ENCODE peak calls at places on chromosomes 2 and 18, in five cellular contexts. One of them, this sample, is unnamed.

GRCh38 chr2:229815342-229815741 is 101.0 kb upstream of the DNER start:
- DNase-seq in AG04449: no peak
- DNase-seq in NCI-H460: no peak
- DNase-seq in neuronal stem cell: no peak
- DNase-seq in cerebellum: no peak
- DNase-seq in this sample: no peak

GRCh38 chr2:128568106-128568505 is 249.4 kb upstream of the HS6ST1 start:
- DNase-seq in AG04449: no peak
- DNase-seq in NCI-H460: no peak
- DNase-seq in neuronal stem cell: no peak
- DNase-seq in cerebellum: no peak
- DNase-seq in this sample: no peak

GRCh38 chr2:219278655-219279150 is 463 bp upstream of the DNAJB2 start:
- DNase-seq in AG04449: no peak
- DNase-seq in NCI-H460: no peak
- DNase-seq in neuronal stem cell: no peak
- DNase-seq in cerebellum: no peak
- DNase-seq in this sample: no peak

GRCh38 chr2:24702800-24703199 is 90.4 kb downstream of the PTRHD1 start:
- DNase-seq in AG04449: peak
- DNase-seq in NCI-H460: no peak
- DNase-seq in neuronal stem cell: no peak
- DNase-seq in cerebellum: no peak
- DNase-seq in this sample: no peak

GRCh38 chr2:217804786-217805678 is 197.8 kb downstream of the TNS1 start:
- DNase-seq in AG04449: no peak
- DNase-seq in NCI-H460: no peak
- DNase-seq in neuronal stem cell: no peak
- DNase-seq in cerebellum: no peak
- DNase-seq in this sample: no peak

GRCh38 chr18:27062802-27063201 is 122.3 kb downstream of the CHST9 start:
- DNase-seq in AG04449: no peak
- DNase-seq in NCI-H460: no peak
- DNase-seq in neuronal stem cell: no peak
- DNase-seq in cerebellum: no peak
- DNase-seq in this sample: no peak

GRCh38 chr2:208363485-208363884 is 43.1 kb upstream of the PTH2R start:
- DNase-seq in AG04449: peak
- DNase-seq in NCI-H460: no peak
- DNase-seq in neuronal stem cell: no peak
- DNase-seq in cerebellum: no peak
- DNase-seq in this sample: no peak

GRCh38 chr2:172404824-172405223 is 22.6 kb upstream of the ITGA6 start:
- DNase-seq in AG04449: peak
- DNase-seq in NCI-H460: no peak
- DNase-seq in neuronal stem cell: no peak
- DNase-seq in cerebellum: no peak
- DNase-seq in this sample: no peak

GRCh38 chr18:23599809-23600208 is 13.5 kb upstream of the NPC1 start:
- DNase-seq in AG04449: no peak
- DNase-seq in NCI-H460: no peak
- DNase-seq in neuronal stem cell: no peak
- DNase-seq in cerebellum: no peak
- DNase-seq in this sample: no peak

GRCh38 chr2:240921319-240922233 is 15.4 kb downstream of the CROCC2 start:
- DNase-seq in AG04449: peak
- DNase-seq in NCI-H460: no peak
- DNase-seq in neuronal stem cell: no peak
- DNase-seq in cerebellum: no peak
- DNase-seq in this sample: no peak

GRCh38 chr2:21633531-21634310 is 510.0 kb downstream of the TDRD15 start:
- DNase-seq in AG04449: no peak
- DNase-seq in NCI-H460: no peak
- DNase-seq in neuronal stem cell: no peak
- DNase-seq in cerebellum: no peak
- DNase-seq in this sample: no peak

GRCh38 chr2:27441958-27442281 is 261 bp upstream of the KRTCAP3 start:
- DNase-seq in AG04449: no peak
- DNase-seq in NCI-H460: no peak
- DNase-seq in neuronal stem cell: no peak
- DNase-seq in cerebellum: no peak
- DNase-seq in this sample: no peak

GRCh38 chr2:47077442-47078117 is 77.5 kb downstream of the STPG4 start:
- DNase-seq in AG04449: no peak
- DNase-seq in NCI-H460: no peak
- DNase-seq in neuronal stem cell: no peak
- DNase-seq in cerebellum: no peak
- DNase-seq in this sample: no peak

GRCh38 chr18:54947115-54947514 is 12.1 kb downstream of the CCDC68 start:
- DNase-seq in AG04449: no peak
- DNase-seq in NCI-H460: peak
- DNase-seq in neuronal stem cell: no peak
- DNase-seq in cerebellum: no peak
- DNase-seq in this sample: no peak

GRCh38 chr2:177265834-177266817 is 1.6 kb upstream of the NFE2L2 start:
- DNase-seq in AG04449: no peak
- DNase-seq in NCI-H460: no peak
- DNase-seq in neuronal stem cell: no peak
- DNase-seq in cerebellum: no peak
- DNase-seq in this sample: no peak

GRCh38 chr2:231123362-231123898 is 1.4 kb downstream of the HTR2B start:
- DNase-seq in AG04449: no peak
- DNase-seq in NCI-H460: no peak
- DNase-seq in neuronal stem cell: no peak
- DNase-seq in cerebellum: no peak
- DNase-seq in this sample: peak

GRCh38 chr18:42174909-42175308 is 219.9 kb downstream of the PIK3C3 start:
- DNase-seq in AG04449: no peak
- DNase-seq in NCI-H460: no peak
- DNase-seq in neuronal stem cell: peak
- DNase-seq in cerebellum: no peak
- DNase-seq in this sample: no peak

GRCh38 chr2:241372376-241372992 is 16.4 kb downstream of the FARP2 start:
- DNase-seq in AG04449: no peak
- DNase-seq in NCI-H460: no peak
- DNase-seq in neuronal stem cell: no peak
- DNase-seq in cerebellum: no peak
- DNase-seq in this sample: no peak

GRCh38 chr2:41933585-41934322 is 114.1 kb upstream of the PKDCC start:
- DNase-seq in AG04449: peak
- DNase-seq in NCI-H460: no peak
- DNase-seq in neuronal stem cell: no peak
- DNase-seq in cerebellum: no peak
- DNase-seq in this sample: no peak

GRCh38 chr2:237511421-237511820 is 24.4 kb downstream of the MLPH start:
- DNase-seq in AG04449: no peak
- DNase-seq in NCI-H460: no peak
- DNase-seq in neuronal stem cell: no peak
- DNase-seq in cerebellum: no peak
- DNase-seq in this sample: no peak

GRCh38 chr2:138364554-138365162 is 136.9 kb upstream of the SPOPL start:
- DNase-seq in AG04449: no peak
- DNase-seq in NCI-H460: no peak
- DNase-seq in neuronal stem cell: no peak
- DNase-seq in cerebellum: no peak
- DNase-seq in this sample: no peak

GRCh38 chr2:180573951-180574350 is 406.5 kb upstream of the UBE2E3 start:
- DNase-seq in AG04449: no peak
- DNase-seq in NCI-H460: no peak
- DNase-seq in neuronal stem cell: no peak
- DNase-seq in cerebellum: no peak
- DNase-seq in this sample: no peak

GRCh38 chr2:209389124-209389523 is 34.7 kb upstream of the MAP2 start:
- DNase-seq in AG04449: no peak
- DNase-seq in NCI-H460: no peak
- DNase-seq in neuronal stem cell: peak
- DNase-seq in cerebellum: peak
- DNase-seq in this sample: no peak

GRCh38 chr18:7980136-7980535 is 413.0 kb downstream of the PTPRM start:
- DNase-seq in AG04449: no peak
- DNase-seq in NCI-H460: no peak
- DNase-seq in neuronal stem cell: no peak
- DNase-seq in cerebellum: no peak
- DNase-seq in this sample: peak

GRCh38 chr2:233411162-233411561 is 56.9 kb downstream of the DGKD start:
- DNase-seq in AG04449: no peak
- DNase-seq in NCI-H460: no peak
- DNase-seq in neuronal stem cell: no peak
- DNase-seq in cerebellum: no peak
- DNase-seq in this sample: no peak

GRCh38 chr2:153145470-153145869 is 333.1 kb downstream of the RPRM start:
- DNase-seq in AG04449: no peak
- DNase-seq in NCI-H460: no peak
- DNase-seq in neuronal stem cell: no peak
- DNase-seq in cerebellum: peak
- DNase-seq in this sample: no peak

GRCh38 chr2:68043719-68044498 is 18.9 kb downstream of the C1D start:
- DNase-seq in AG04449: no peak
- DNase-seq in NCI-H460: no peak
- DNase-seq in neuronal stem cell: no peak
- DNase-seq in cerebellum: no peak
- DNase-seq in this sample: no peak

GRCh38 chr2:150710916-150711315 is 223.4 kb upstream of the RND3 start:
- DNase-seq in AG04449: no peak
- DNase-seq in NCI-H460: no peak
- DNase-seq in neuronal stem cell: no peak
- DNase-seq in cerebellum: no peak
- DNase-seq in this sample: no peak

GRCh38 chr18:35267809-35268208 is 22.2 kb downstream of the ZSCAN30 start:
- DNase-seq in AG04449: no peak
- DNase-seq in NCI-H460: no peak
- DNase-seq in neuronal stem cell: no peak
- DNase-seq in cerebellum: peak
- DNase-seq in this sample: no peak

GRCh38 chr2:127508025-127508620 is 18.2 kb downstream of the IWS1 start:
- DNase-seq in AG04449: no peak
- DNase-seq in NCI-H460: peak
- DNase-seq in neuronal stem cell: no peak
- DNase-seq in cerebellum: no peak
- DNase-seq in this sample: no peak

GRCh38 chr2:219459460-219460311 is 25.0 kb downstream of the SPEG start:
- DNase-seq in AG04449: no peak
- DNase-seq in NCI-H460: peak
- DNase-seq in neuronal stem cell: peak
- DNase-seq in cerebellum: peak
- DNase-seq in this sample: peak

GRCh38 chr18:59787998-59788875 is 91.0 kb upstream of the CCBE1 start:
- DNase-seq in AG04449: no peak
- DNase-seq in NCI-H460: no peak
- DNase-seq in neuronal stem cell: no peak
- DNase-seq in cerebellum: no peak
- DNase-seq in this sample: no peak

GRCh38 chr2:15943914-15944313 is 3.6 kb downstream of the MYCN start:
- DNase-seq in AG04449: no peak
- DNase-seq in NCI-H460: no peak
- DNase-seq in neuronal stem cell: no peak
- DNase-seq in cerebellum: peak
- DNase-seq in this sample: no peak

GRCh38 chr2:206204710-206205109 is 45.0 kb downstream of the EEF1B2 start:
- DNase-seq in AG04449: no peak
- DNase-seq in NCI-H460: no peak
- DNase-seq in neuronal stem cell: no peak
- DNase-seq in cerebellum: no peak
- DNase-seq in this sample: no peak

GRCh38 chr2:172437419-172438063 is 10.2 kb downstream of the ITGA6 start:
- DNase-seq in AG04449: no peak
- DNase-seq in NCI-H460: no peak
- DNase-seq in neuronal stem cell: no peak
- DNase-seq in cerebellum: no peak
- DNase-seq in this sample: no peak

GRCh38 chr2:18596993-18597392 is 7.6 kb upstream of the NT5C1B start:
- DNase-seq in AG04449: no peak
- DNase-seq in NCI-H460: no peak
- DNase-seq in neuronal stem cell: no peak
- DNase-seq in cerebellum: no peak
- DNase-seq in this sample: no peak

GRCh38 chr2:217356795-217357194 is 496.9 kb upstream of the TNP1 start:
- DNase-seq in AG04449: no peak
- DNase-seq in NCI-H460: no peak
- DNase-seq in neuronal stem cell: no peak
- DNase-seq in cerebellum: peak
- DNase-seq in this sample: no peak